ENCODE peak calls at places on chromosomes 7 and 10, in six cellular contexts. C is BE2C, D is left lung, I is spleen, Q is pancreas, L is fibroblast of lung. V is an unnamed sample.

GRCh38 chr7:107045195-107045960 is 873 bp downstream of the PRKAR2B start:
- DNase-seq in D (no peak), C (peak; percentile 17), L (peak; percentile 3), Q (no peak), I (no peak), V (no peak)

GRCh38 chr7:129307592-129307991 is 82.8 kb downstream of the AHCYL2 start:
- DNase-seq in D (no peak), C (no peak), I (no peak), Q (no peak), L (no peak), V (no peak)

GRCh38 chr7:32079530-32079929 is 9.3 kb upstream of the PDE1C start:
- DNase-seq in D (no peak), C (no peak), Q (no peak), I (no peak), L (no peak), V (no peak)

GRCh38 chr7:16838386-16838785 is 33.6 kb upstream of the AGR2 start:
- DNase-seq in Q (no peak), L (peak; percentile 29), D (no peak), C (no peak), I (no peak), V (no peak)

GRCh38 chr10:93065675-93066543 is 5.3 kb downstream of the CYP26C1 start:
- DNase-seq in L (no peak), C (no peak), I (no peak), Q (no peak), D (no peak), V (peak; percentile 63)

GRCh38 chr10:5411941-5412276 is 448 bp upstream of the NET1 start:
- DNase-seq in L (no peak), C (peak; percentile 48), I (no peak), D (no peak), Q (no peak), V (no peak)

GRCh38 chr7:20928022-20928421 is 141.3 kb upstream of the SP8 start:
- DNase-seq in I (no peak), D (no peak), L (no peak), C (no peak), Q (no peak), V (no peak)

GRCh38 chr10:13820119-13820518 is 233.4 kb downstream of the PRPF18 start:
- DNase-seq in Q (no peak), L (no peak), D (no peak), I (no peak), C (no peak), V (no peak)

GRCh38 chr7:43441217-43441616 is 141.7 kb upstream of the STK17A start:
- DNase-seq in Q (no peak), I (no peak), C (no peak), L (no peak), D (no peak), V (no peak)

GRCh38 chr10:34721201-34721840 is 93.8 kb downstream of the PARD3 start:
- DNase-seq in Q (no peak), I (no peak), D (no peak), C (no peak), L (peak; percentile 88), V (no peak)

GRCh38 chr10:24869354-24870016 is 82.9 kb downstream of the PRTFDC1 start:
- DNase-seq in I (no peak), Q (no peak), C (no peak), L (peak; percentile 79), D (no peak), V (no peak)

GRCh38 chr7:29987821-29988317 is 1.7 kb downstream of the SCRN1 start:
- DNase-seq in L (peak; percentile 85), Q (no peak), D (no peak), I (peak; percentile 58), C (no peak), V (no peak)

GRCh38 chr10:101066890-101067355 is 5.1 kb downstream of the KAZALD1 start:
- DNase-seq in L (no peak), Q (no peak), C (peak; percentile 50), I (no peak), D (no peak), V (no peak)

GRCh38 chr10:70779088-70779487 is 6.1 kb downstream of the TBATA start:
- DNase-seq in L (no peak), D (no peak), Q (no peak), C (no peak), I (no peak), V (no peak)

GRCh38 chr7:131533151-131533559 is 23.3 kb downstream of the PODXL start:
- DNase-seq in L (no peak), I (peak; percentile 68), D (no peak), C (no peak), Q (peak; percentile 66), V (no peak)

GRCh38 chr7:131161103-131161502 is 166.6 kb upstream of the MKLN1 start:
- DNase-seq in C (no peak), L (peak; percentile 75), I (no peak), D (no peak), Q (no peak), V (no peak)

GRCh38 chr10:113053881-113054280 is 103.8 kb downstream of the TCF7L2 start:
- DNase-seq in D (no peak), I (no peak), C (no peak), Q (no peak), L (peak; percentile 81), V (no peak)

GRCh38 chr10:131070856-131071255 is 240.7 kb downstream of the TCERG1L start:
- DNase-seq in Q (peak; percentile 32), L (no peak), C (no peak), D (no peak), I (peak; percentile 64), V (peak; percentile 53)

GRCh38 chr7:143504937-143505297 is 27.2 kb downstream of the TAS2R41 start:
- DNase-seq in C (no peak), L (no peak), D (no peak), I (no peak), Q (no peak), V (no peak)

GRCh38 chr7:148142660-148143248 is 447.8 kb upstream of the C7orf33 start:
- DNase-seq in D (no peak), Q (no peak), C (peak; percentile 38), I (no peak), L (no peak), V (no peak)

GRCh38 chr7:107384025-107384424 is 85.8 kb upstream of the GPR22 start:
- DNase-seq in C (no peak), Q (no peak), I (no peak), D (no peak), L (no peak), V (no peak)

GRCh38 chr10:130615463-130615862 is 479.3 kb downstream of the GLRX3 start:
- DNase-seq in Q (no peak), I (no peak), L (no peak), D (no peak), C (no peak), V (no peak)

DNA sequence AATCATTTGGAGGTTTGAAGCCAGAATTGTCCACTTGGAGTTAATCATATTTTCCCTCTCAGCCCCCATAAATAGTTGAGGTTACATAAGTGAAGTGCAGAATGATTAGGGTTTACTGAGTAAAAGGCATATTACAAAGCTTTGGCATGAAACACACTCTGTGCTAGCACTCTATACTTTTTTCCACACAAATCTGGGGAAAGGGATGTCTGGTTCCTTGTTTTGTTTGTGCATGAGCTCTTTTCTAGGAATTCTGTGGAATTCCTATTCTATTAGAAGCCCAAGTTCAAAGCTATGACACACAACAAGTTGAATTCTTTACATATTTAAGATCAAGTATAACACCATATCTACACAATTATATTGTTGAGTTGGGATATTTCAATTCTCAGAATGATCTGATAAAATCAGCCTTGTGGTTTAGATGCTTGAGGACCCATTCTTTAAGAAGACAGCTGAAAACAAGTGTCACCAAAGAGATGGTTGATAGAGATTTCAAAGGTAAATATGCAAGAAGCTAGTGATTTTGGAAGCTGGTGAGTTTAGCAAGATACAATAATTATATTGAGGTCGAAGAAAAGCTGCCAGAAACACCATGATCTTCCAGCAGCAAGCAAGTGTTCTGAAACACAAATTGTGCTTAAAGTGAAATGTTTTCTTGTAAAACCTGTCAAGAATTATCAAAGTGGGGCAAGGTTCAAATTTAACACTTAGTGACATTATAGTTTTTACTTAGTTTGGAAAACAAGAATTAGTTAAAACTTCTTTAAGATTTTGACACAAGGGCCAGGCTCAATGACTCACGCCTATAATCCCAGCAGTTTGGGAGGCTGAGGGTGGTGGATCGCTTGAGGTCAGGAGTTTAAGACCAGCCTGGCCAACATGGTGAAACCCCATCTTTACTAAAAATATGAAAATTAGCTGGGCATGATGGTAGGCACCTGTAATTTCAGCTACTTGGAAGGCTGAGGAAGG is 122.6 kb downstream of the INHBA start:
- DNase-seq in L (peak; percentile 99), I (no peak), C (no peak), Q (no peak), D (no peak), V (no peak)
- H3K9me3 ChIP-seq in L (no peaks in the 10 kb centered on the region), I (no peaks in the 10 kb centered on the region), C (no peaks in the 10 kb centered on the region), Q (no peaks in the 10 kb centered on the region), D (no peaks in the 10 kb centered on the region), V (no peaks in the 10 kb centered on the region)

DNA sequence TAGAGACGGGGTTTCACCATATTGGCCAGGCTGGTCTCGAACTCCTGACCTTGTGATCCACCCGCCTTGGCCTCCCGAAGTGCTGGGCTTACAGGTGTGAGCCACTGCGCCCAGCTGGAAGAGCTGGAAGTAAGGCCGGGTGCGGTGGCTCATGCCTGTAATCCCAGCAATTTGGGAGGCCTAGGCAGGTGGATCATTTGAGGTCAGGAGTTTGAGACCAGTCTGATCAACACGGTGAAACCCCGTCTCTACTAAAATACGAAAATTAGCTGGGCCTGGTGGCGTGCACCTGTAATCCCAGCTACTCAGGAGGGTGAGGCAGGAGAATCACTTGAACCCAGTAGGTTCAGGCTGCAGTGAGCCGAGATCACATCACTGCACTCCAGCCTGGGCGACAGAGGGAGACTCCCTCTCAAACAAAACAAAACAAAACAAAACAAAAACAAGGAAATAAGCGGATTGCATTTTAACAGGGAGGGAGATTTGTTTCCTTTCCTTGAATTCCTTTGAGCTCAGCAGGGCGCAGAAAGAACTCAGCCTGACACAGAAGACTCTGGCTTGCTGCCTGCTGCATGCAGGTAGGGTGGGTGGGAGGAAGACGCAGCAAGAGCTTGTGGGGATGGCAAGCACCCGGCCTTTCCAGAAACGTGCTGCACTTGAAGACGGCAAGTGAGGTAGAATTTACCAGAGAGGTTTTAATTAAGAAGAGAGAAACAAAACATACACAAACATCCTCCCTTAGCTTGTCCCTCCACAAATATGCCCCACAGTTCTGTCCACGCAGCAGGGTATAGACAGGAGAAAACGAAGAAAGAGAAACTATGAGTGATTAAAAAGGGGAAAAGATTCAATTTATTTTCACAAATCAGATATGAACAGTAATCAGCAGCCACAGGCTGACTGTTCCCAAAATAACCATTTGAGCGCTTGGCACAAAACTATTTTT is 148.0 kb downstream of the RNF216 start:
- DNase-seq in L (no peak), I (peak; percentile 33), C (no peak), D (no peak), Q (no peak), V (peak; percentile 25)
- H3K4me3 ChIP-seq in L (peak overlapping the region; percentile 25), I (no peak overlapping the region), C (peak overlapping the region; percentile 31), D (no peak overlapping the region), Q (no peak overlapping the region), V (no peak overlapping the region)

GRCh38 chr10:10256860-10257259 is 760.8 kb upstream of the CELF2 start:
- DNase-seq in L (no peak), I (no peak), D (no peak), C (no peak), Q (no peak), V (no peak)

GRCh38 chr10:10259013-10259412 is 758.7 kb upstream of the CELF2 start:
- DNase-seq in C (no peak), D (no peak), Q (no peak), L (no peak), I (no peak), V (no peak)
- TF ChIP-seq CTCF in C (no peak), D (no peak), Q (no peak), L (no peak), I (no peak), V (no peak)

DNA sequence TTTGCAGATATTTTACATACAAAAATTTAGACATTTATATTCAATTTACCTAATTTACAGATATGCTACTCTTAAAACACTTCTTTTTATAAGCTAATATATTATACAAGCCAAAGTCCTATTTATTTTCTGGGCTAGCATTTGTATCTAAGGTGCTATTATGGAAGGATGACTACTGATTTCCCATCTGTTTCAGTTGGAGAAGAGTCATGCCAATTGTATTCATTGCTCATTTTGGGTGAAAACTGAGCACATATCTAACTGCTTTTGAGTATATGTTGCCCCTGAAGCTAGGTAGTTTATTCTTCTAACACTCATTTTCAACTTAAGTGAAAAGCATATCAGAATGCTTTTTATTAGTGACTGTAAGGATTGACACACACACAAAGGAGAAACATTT is 172.9 kb downstream of the CDK14 start:
- DNase-seq in L (no peak), Q (no peak), C (no peak), I (no peak), D (no peak), V (no peak)
- H3K9me3 ChIP-seq in L (no peaks in the 10 kb centered on the region), Q (no peaks in the 10 kb centered on the region), C (no peaks in the 10 kb centered on the region), I (peaks cover 45% of the 10 kb centered on the region), D (peaks cover 4% of the 10 kb centered on the region), V (no peaks in the 10 kb centered on the region)